ENCODE peak calls at places on chromosomes 3 and 15, in seven cellular contexts. V is H1, K is SK-N-SH, M is K562, C is GM12878, F is HCT116, E is HepG2. Q is an unnamed sample.

GRCh38 chr3:142931222-142931621 is 32.3 kb downstream of the PAQR9 start:
- DNase-seq in V (no peak), K (peak), M (no peak), C (no peak), F (no peak), E (peak), Q (peak)

GRCh38 chr3:10552631-10552943 is 47.2 kb upstream of the ATP2B2 start:
- DNase-seq in V (no peak), K (no peak), M (no peak), C (no peak), F (no peak), E (no peak), Q (no peak)

GRCh38 chr3:141000027-141000663 is 51.0 kb upstream of the SPSB4 start:
- DNase-seq in V (peak), K (peak), M (peak), C (peak), F (peak), E (peak), Q (peak)

GRCh38 chr3:127431066-127431465 is 143.2 kb upstream of the PRR20G start:
- DNase-seq in V (no peak), K (peak), M (no peak), C (no peak), F (no peak), E (no peak), Q (no peak)

GRCh38 chr15:72902245-72902928 is 118.8 kb upstream of the ADPGK start:
- DNase-seq in V (no peak), K (no peak), M (no peak), C (no peak), F (no peak), E (no peak), Q (peak)

GRCh38 chr3:66828303-66828702 is 169.8 kb upstream of the KBTBD8 start:
- DNase-seq in V (no peak), K (no peak), M (no peak), C (no peak), F (no peak), E (no peak), Q (no peak)

GRCh38 chr3:59424268-59425010 is 374.6 kb upstream of the CFAP20DC start:
- DNase-seq in V (no peak), K (no peak), M (no peak), C (no peak), F (no peak), E (no peak), Q (no peak)

GRCh38 chr3:176696816-176697215 is 500.5 kb downstream of the TBL1XR1 start:
- DNase-seq in V (no peak), K (no peak), M (no peak), C (no peak), F (no peak), E (no peak), Q (no peak)

GRCh38 chr3:71168043-71168720 is 415.3 kb downstream of the FOXP1 start:
- DNase-seq in V (no peak), K (no peak), M (no peak), C (no peak), F (no peak), E (no peak), Q (no peak)

GRCh38 chr3:129116482-129116946 is 5.1 kb downstream of the RAB43 start:
- DNase-seq in V (no peak), K (no peak), M (no peak), C (no peak), F (no peak), E (peak), Q (no peak)

GRCh38 chr15:73982251-73982962 is 9.7 kb downstream of the STOML1 start:
- DNase-seq in V (no peak), K (no peak), M (no peak), C (no peak), F (no peak), E (no peak), Q (no peak)

GRCh38 chr15:60528530-60528929 is 49.6 kb upstream of the ICE2 start:
- DNase-seq in V (no peak), K (no peak), M (no peak), C (no peak), F (no peak), E (no peak), Q (no peak)

GRCh38 chr3:87318609-87319008 is 42.2 kb upstream of the POU1F1 start:
- DNase-seq in V (no peak), K (no peak), M (no peak), C (no peak), F (no peak), E (no peak), Q (no peak)

GRCh38 chr3:37876279-37876678 is 14.6 kb downstream of the CTDSPL start:
- DNase-seq in V (no peak), K (no peak), M (no peak), C (no peak), F (no peak), E (no peak), Q (no peak)

GRCh38 chr3:108595304-108595703 is 5.8 kb downstream of the DZIP3 start:
- DNase-seq in V (no peak), K (no peak), M (no peak), C (no peak), F (no peak), E (no peak), Q (no peak)

GRCh38 chr15:56428821-56429458 is 36.0 kb downstream of the MNS1 start:
- DNase-seq in V (no peak), K (peak), M (peak), C (peak), F (peak), E (peak), Q (peak)

GRCh38 chr3:170852307-170852706 is 17.7 kb downstream of the RPL22L1 start:
- DNase-seq in V (no peak), K (peak), M (no peak), C (no peak), F (no peak), E (no peak), Q (no peak)

GRCh38 chr3:158775801-158776399 is 26.0 kb upstream of the MFSD1 start:
- DNase-seq in V (no peak), K (no peak), M (no peak), C (no peak), F (no peak), E (peak), Q (no peak)

GRCh38 chr15:37102315-37103021 is 2.1 kb upstream of the MEIS2 start:
- DNase-seq in V (no peak), K (no peak), M (no peak), C (no peak), F (no peak), E (no peak), Q (no peak)

GRCh38 chr3:126983653-126984390 is 907 bp downstream of the PLXNA1 start:
- DNase-seq in V (peak), K (peak), M (peak), C (no peak), F (no peak), E (no peak), Q (no peak)

GRCh38 chr3:158105124-158105709 is 1.0 kb downstream of the SHOX2 start:
- DNase-seq in V (no peak), K (peak), M (peak), C (no peak), F (no peak), E (no peak), Q (no peak)

GRCh38 chr3:37114251-37115145 is 59.9 kb downstream of the LRRFIP2 start:
- DNase-seq in V (no peak), K (no peak), M (no peak), C (no peak), F (no peak), E (no peak), Q (no peak)

GRCh38 chr3:55245391-55245790 is 241.7 kb downstream of the WNT5A start:
- DNase-seq in V (no peak), K (no peak), M (no peak), C (no peak), F (no peak), E (no peak), Q (no peak)

GRCh38 chr15:85770722-85771041 is 24.0 kb downstream of the KLHL25 start:
- DNase-seq in V (no peak), K (no peak), M (no peak), C (no peak), F (no peak), E (no peak), Q (no peak)

GRCh38 chr3:134312873-134313838 is 61.1 kb downstream of the AMOTL2 start:
- DNase-seq in V (no peak), K (no peak), M (peak), C (no peak), F (no peak), E (peak), Q (peak)

GRCh38 chr15:23877502-23878412 is 190.7 kb upstream of the NDN start:
- DNase-seq in V (no peak), K (peak), M (peak), C (no peak), F (no peak), E (peak), Q (peak)

GRCh38 chr3:177470200-177470941 is 273.1 kb upstream of the TBL1XR1 start:
- DNase-seq in V (no peak), K (no peak), M (no peak), C (no peak), F (no peak), E (no peak), Q (no peak)

GRCh38 chr3:148379763-148380162 is 317.9 kb upstream of the AGTR1 start:
- DNase-seq in V (no peak), K (peak), M (no peak), C (no peak), F (peak), E (peak), Q (peak)

GRCh38 chr3:34463414-34463813 is 665.0 kb downstream of the PDCD6IP start:
- DNase-seq in V (no peak), K (no peak), M (no peak), C (no peak), F (no peak), E (no peak), Q (no peak)

GRCh38 chr3:78969483-78969882 is 798.3 kb downstream of the ROBO1 start:
- DNase-seq in V (no peak), K (peak), M (no peak), C (no peak), F (no peak), E (no peak), Q (no peak)

GRCh38 chr15:93349146-93349545 is 260.1 kb upstream of the RGMA start:
- DNase-seq in V (no peak), K (no peak), M (no peak), C (no peak), F (no peak), E (no peak), Q (no peak)

GRCh38 chr15:28131400-28131799 is 32.3 kb upstream of the OCA2 start:
- DNase-seq in V (no peak), K (no peak), M (no peak), C (no peak), F (no peak), E (no peak), Q (no peak)

GRCh38 chr3:122458992-122459391 is 43.1 kb upstream of the WDR5B start:
- DNase-seq in V (no peak), K (no peak), M (no peak), C (no peak), F (peak), E (no peak), Q (peak)

GRCh38 chr15:46576611-46577010 is 941.8 kb downstream of the SQOR start:
- DNase-seq in V (no peak), K (no peak), M (no peak), C (no peak), F (no peak), E (no peak), Q (no peak)

GRCh38 chr3:124532071-124532470 is 198.2 kb upstream of the UMPS start:
- DNase-seq in V (no peak), K (no peak), M (no peak), C (no peak), F (no peak), E (no peak), Q (no peak)
- TF ChIP-seq JUND in V (no peak), K (no peak), M (no peak), C (no peak), F (no peak), E (no peak), Q (no peak)

GRCh38 chr3:12442654-12443501 is 41.4 kb upstream of the TSEN2 start:
- DNase-seq in V (no peak), K (no peak), M (no peak), C (no peak), F (no peak), E (no peak), Q (no peak)

GRCh38 chr3:12445523-12446240 is 38.6 kb upstream of the TSEN2 start:
- DNase-seq in V (no peak), K (no peak), M (no peak), C (no peak), F (no peak), E (no peak), Q (no peak)

GRCh38 chr3:12446298-12446697 is 38.0 kb upstream of the TSEN2 start:
- DNase-seq in V (no peak), K (no peak), M (no peak), C (no peak), F (no peak), E (no peak), Q (no peak)

GRCh38 chr3:12443781-12444522 is 40.3 kb upstream of the TSEN2 start:
- DNase-seq in V (no peak), K (no peak), M (no peak), C (no peak), F (no peak), E (no peak), Q (no peak)

GRCh38 chr3:12444582-12445468 is 39.5 kb upstream of the TSEN2 start:
- DNase-seq in V (no peak), K (peak), M (no peak), C (no peak), F (peak), E (peak), Q (no peak)
- TF ChIP-seq JUND in V (no peak), K (no peak), M (no peak), C (no peak), F (no peak), E (no peak), Q (no peak)

GRCh38 chr15:63189955-63190691 is 717 bp downstream of the RAB8B start:
- DNase-seq in V (no peak), K (no peak), M (no peak), C (no peak), F (no peak), E (no peak), Q (no peak)

GRCh38 chr15:63187589-63188226 is 1.7 kb upstream of the RAB8B start:
- DNase-seq in V (no peak), K (no peak), M (no peak), C (no peak), F (no peak), E (peak), Q (no peak)

GRCh38 chr15:63186065-63186464 is 3.3 kb upstream of the RAB8B start:
- DNase-seq in V (no peak), K (no peak), M (no peak), C (no peak), F (no peak), E (peak), Q (peak)

GRCh38 chr15:63188937-63189871 is at the start of gene RAB8B:
- DNase-seq in V (peak), K (peak), M (peak), C (peak), F (peak), E (peak), Q (peak)

GRCh38 chr15:63188247-63188936 is 1.0 kb upstream of the RAB8B start:
- DNase-seq in V (no peak), K (no peak), M (no peak), C (no peak), F (no peak), E (no peak), Q (no peak)
- TF ChIP-seq JUND in V (no peak), K (no peak), M (no peak), C (no peak), F (no peak), E (no peak), Q (no peak)

DNA sequence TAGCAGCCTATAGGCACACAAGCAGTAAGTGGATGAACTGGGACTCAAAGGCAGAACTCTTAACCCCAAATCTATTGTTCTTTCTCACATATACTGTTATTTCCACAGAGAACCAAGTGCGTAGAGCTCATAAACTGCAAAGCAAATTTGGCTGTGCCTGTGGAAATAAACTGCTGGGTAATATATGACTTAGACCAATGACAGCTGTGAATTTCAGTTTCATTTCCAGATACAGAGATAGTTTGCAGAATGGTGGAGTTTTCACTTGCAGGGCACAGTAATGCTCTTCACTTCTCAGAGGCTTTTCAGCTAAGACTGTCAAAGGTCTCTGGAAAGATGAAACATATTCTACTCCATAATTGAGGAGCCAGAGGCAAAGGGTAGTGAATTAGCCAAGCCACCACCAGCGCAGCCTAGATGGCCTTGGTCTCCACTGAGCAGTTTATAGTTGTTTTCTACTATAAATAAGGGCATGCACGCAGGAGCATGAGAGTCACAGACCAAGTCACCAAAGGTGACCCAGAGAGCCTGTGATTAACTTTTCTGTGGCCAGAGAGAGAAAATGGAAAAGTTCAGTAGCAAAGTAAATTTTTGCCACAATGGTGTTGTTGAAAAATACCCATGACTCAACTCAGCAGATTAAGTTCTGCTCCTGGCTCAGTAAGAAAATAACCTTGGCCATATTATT is 180.7 kb upstream of the GRM7 start:
- DNase-seq in V (no peak), K (no peak), M (no peak), C (peak), F (no peak), E (no peak), Q (no peak)
- TF ChIP-seq JUND in V (no peak), K (no peak), M (no peak), C (no peak), F (no peak), E (no peak), Q (no peak)

GRCh38 chr3:146968204-146968651 is 363.1 kb upstream of the PLSCR5 start:
- DNase-seq in V (peak), K (no peak), M (no peak), C (no peak), F (peak), E (no peak), Q (no peak)
- TF ChIP-seq JUND in V (peak), K (peak), M (no peak), C (no peak), F (peak), E (no peak), Q (no peak)

DNA sequence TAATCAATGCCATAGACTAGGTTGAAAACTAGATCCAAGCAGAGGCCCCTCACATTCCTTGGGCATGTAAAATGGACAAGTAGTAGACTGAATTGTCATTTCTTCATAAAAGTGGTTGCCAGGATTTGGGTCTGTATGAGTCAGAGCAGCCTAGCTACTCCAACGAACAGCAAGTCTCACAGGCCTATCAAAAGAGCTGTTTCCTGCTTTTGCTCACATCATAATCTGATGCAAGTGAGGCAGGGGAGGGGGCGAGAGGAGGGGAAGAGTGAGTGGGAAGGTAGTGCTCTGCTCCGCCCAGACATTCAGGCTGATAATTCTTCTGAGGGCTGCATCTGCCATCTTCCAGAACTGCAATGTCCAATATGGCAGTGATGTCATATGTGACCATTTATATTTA is 228.9 kb upstream of the PRICKLE2 start:
- DNase-seq in V (no peak), K (no peak), M (no peak), C (no peak), F (no peak), E (no peak), Q (no peak)
- TF ChIP-seq JUND in V (no peak), K (no peak), M (no peak), C (no peak), F (no peak), E (no peak), Q (no peak)

GRCh38 chr15:98526094-98526493 is 122.2 kb upstream of the IGF1R start:
- DNase-seq in V (no peak), K (no peak), M (no peak), C (no peak), F (no peak), E (no peak), Q (no peak)

GRCh38 chr15:98525625-98526024 is 122.7 kb upstream of the IGF1R start:
- DNase-seq in V (no peak), K (no peak), M (no peak), C (no peak), F (no peak), E (no peak), Q (no peak)

GRCh38 chr15:98524838-98525540 is 123.3 kb upstream of the IGF1R start:
- DNase-seq in V (no peak), K (no peak), M (no peak), C (no peak), F (no peak), E (no peak), Q (no peak)

GRCh38 chr15:98523912-98524255 is 124.5 kb upstream of the IGF1R start:
- DNase-seq in V (no peak), K (no peak), M (no peak), C (no peak), F (no peak), E (no peak), Q (no peak)

GRCh38 chr15:98524274-98524673 is 124.1 kb upstream of the IGF1R start:
- DNase-seq in V (no peak), K (no peak), M (no peak), C (no peak), F (no peak), E (no peak), Q (no peak)
- TF ChIP-seq JUND in V (no peak), K (no peak), M (no peak), C (no peak), F (no peak), E (no peak), Q (no peak)